ENCODE peak calls at places on chromosomes 13 and 19, in eight cellular contexts. R, I, W, T, D, S, N and Q are unnamed samples.

GRCh38 chr19:44925114-44925891 is 10.9 kb downstream of the APOC1 start:
- DNase-seq in R (no peak), I (peak), W (no peak), T (no peak), D (peak), S (no peak), N (no peak), Q (no peak)

GRCh38 chr13:47004022-47004421 is 107.2 kb upstream of the HTR2A start:
- DNase-seq in R (no peak), I (no peak), W (no peak), T (no peak), D (no peak), S (no peak), N (no peak), Q (no peak)

GRCh38 chr19:29614046-29614445 is 8.0 kb downstream of the POP4 start:
- DNase-seq in R (no peak), I (no peak), W (no peak), T (no peak), D (no peak), S (no peak), N (no peak), Q (no peak)

GRCh38 chr13:99812611-99813010 is 159.0 kb downstream of the ZIC5 start:
- DNase-seq in R (no peak), I (peak), W (no peak), T (no peak), D (no peak), S (no peak), N (peak), Q (no peak)

GRCh38 chr13:22278336-22278929 is 607.6 kb downstream of the FGF9 start:
- DNase-seq in R (no peak), I (peak), W (no peak), T (peak), D (peak), S (peak), N (no peak), Q (no peak)

GRCh38 chr13:113784645-113785024 is 25.6 kb downstream of the TMEM255B start:
- DNase-seq in R (no peak), I (no peak), W (no peak), T (no peak), D (no peak), S (no peak), N (no peak), Q (no peak)

GRCh38 chr13:77390391-77390790 is 63.5 kb upstream of the MYCBP2 start:
- DNase-seq in R (no peak), I (no peak), W (no peak), T (no peak), D (no peak), S (no peak), N (no peak), Q (no peak)

GRCh38 chr13:112968910-112969691 is at the start of gene MCF2L:
- DNase-seq in R (peak), I (peak), W (peak), T (peak), D (peak), S (peak), N (no peak), Q (no peak)

GRCh38 chr13:57627663-57628062 is 3.9 kb upstream of the PCDH17 start:
- DNase-seq in R (no peak), I (peak), W (no peak), T (no peak), D (peak), S (no peak), N (no peak), Q (no peak)

GRCh38 chr19:30053558-30053957 is 111.5 kb downstream of the URI1 start:
- DNase-seq in R (no peak), I (no peak), W (no peak), T (no peak), D (no peak), S (no peak), N (no peak), Q (no peak)

GRCh38 chr13:40379794-40380608 is 286.4 kb downstream of the FOXO1 start:
- DNase-seq in R (no peak), I (no peak), W (no peak), T (no peak), D (no peak), S (no peak), N (no peak), Q (no peak)

GRCh38 chr13:46630419-46631183 is 77.6 kb downstream of the LRCH1 start:
- DNase-seq in R (no peak), I (no peak), W (no peak), T (no peak), D (no peak), S (no peak), N (no peak), Q (no peak)

GRCh38 chr19:2607712-2608601 is 94.5 kb downstream of the GNG7 start:
- DNase-seq in R (no peak), I (no peak), W (peak), T (peak), D (no peak), S (peak), N (no peak), Q (no peak)

GRCh38 chr19:47742636-47743035 is 2.7 kb upstream of the NOP53 start:
- DNase-seq in R (no peak), I (peak), W (no peak), T (no peak), D (no peak), S (no peak), N (no peak), Q (no peak)